ENCODE peak calls at places on chromosomes 1 and 21, in seven cellular contexts. S is GM23248, H is ovary, P is brain microvascular endothelial cell, J is cardiac muscle cell, I is GM12865, C is right atrium auricular region. U is an unnamed sample.

GRCh38 chr21:45767071-45768006 is 123.8 kb downstream of the PCBP3 start:
- DNase-seq in S (peak), H (no peak), P (peak), J (peak), I (no peak), C (no peak), U (peak)

GRCh38 chr1:184974086-184974836 is at the start of gene NIBAN1:
- DNase-seq in S (peak), H (peak), P (no peak), J (peak), I (peak), C (peak), U (peak)

GRCh38 chr1:59697138-59697811 is 117.5 kb upstream of the HOOK1 start:
- DNase-seq in S (peak), H (no peak), P (no peak), J (peak), I (peak), C (no peak), U (no peak)

GRCh38 chr1:19643113-19643512 is 998 bp upstream of the NBL1 start:
- DNase-seq in S (peak), H (no peak), P (peak), J (no peak), I (no peak), C (no peak), U (no peak)

GRCh38 chr21:25895565-25896205 is 160.9 kb downstream of the GABPA start:
- DNase-seq in S (peak), H (no peak), P (no peak), J (peak), I (peak), C (no peak), U (no peak)

GRCh38 chr1:208455821-208456220 is 211.6 kb upstream of the PLXNA2 start:
- DNase-seq in S (peak), H (no peak), P (peak), J (no peak), I (no peak), C (no peak), U (peak)

GRCh38 chr1:151435174-151435573 is 24.1 kb downstream of the POGZ start:
- DNase-seq in S (peak), H (no peak), P (no peak), J (no peak), I (no peak), C (no peak), U (no peak)

GRCh38 chr1:198662821-198663220 is 24.0 kb downstream of the PTPRC start:
- DNase-seq in S (no peak), H (no peak), P (no peak), J (no peak), I (no peak), C (no peak), U (no peak)

GRCh38 chr1:195237161-195237889 is 1370.9 kb downstream of the KCNT2 start:
- DNase-seq in S (peak), H (no peak), P (no peak), J (no peak), I (no peak), C (no peak), U (no peak)

GRCh38 chr1:3135746-3136455 is 66.9 kb downstream of the PRDM16 start:
- DNase-seq in S (no peak), H (no peak), P (no peak), J (no peak), I (no peak), C (no peak), U (no peak)

GRCh38 chr21:24428539-24429186 is 1178.6 kb downstream of the MRPL39 start:
- DNase-seq in S (no peak), H (no peak), P (no peak), J (no peak), I (no peak), C (no peak), U (no peak)

GRCh38 chr1:118204106-118204505 is 19.1 kb upstream of the SPAG17 start:
- DNase-seq in S (peak), H (no peak), P (no peak), J (no peak), I (no peak), C (no peak), U (no peak)

GRCh38 chr1:180230416-180230790 is 339 bp downstream of the LHX4 start:
- DNase-seq in S (no peak), H (no peak), P (no peak), J (no peak), I (peak), C (no peak), U (no peak)

GRCh38 chr1:26787381-26787705 is 407 bp upstream of the PIGV start:
- DNase-seq in S (peak), H (no peak), P (peak), J (peak), I (peak), C (no peak), U (peak)

GRCh38 chr1:61743716-61744620 is 1.7 kb downstream of the PATJ start:
- DNase-seq in S (no peak), H (peak), P (peak), J (no peak), I (no peak), C (no peak), U (peak)
- H3K4me3 ChIP-seq in S (peak), H (no peak), P (no peak), J (peak), I (no peak), C (peak), U (no peak)

GRCh38 chr1:53483656-53484055 is 24.5 kb downstream of the DMRTB1 start:
- DNase-seq in S (no peak), H (no peak), P (no peak), J (no peak), I (no peak), C (no peak), U (no peak)

GRCh38 chr1:53486395-53487026 is 27.3 kb downstream of the DMRTB1 start:
- DNase-seq in S (no peak), H (no peak), P (no peak), J (no peak), I (no peak), C (no peak), U (no peak)

GRCh38 chr1:53483170-53483569 is 24.0 kb downstream of the DMRTB1 start:
- DNase-seq in S (no peak), H (no peak), P (no peak), J (no peak), I (no peak), C (no peak), U (no peak)

GRCh38 chr1:53485478-53486394 is 26.5 kb downstream of the DMRTB1 start:
- DNase-seq in S (peak), H (peak), P (peak), J (peak), I (peak), C (peak), U (peak)

DNA sequence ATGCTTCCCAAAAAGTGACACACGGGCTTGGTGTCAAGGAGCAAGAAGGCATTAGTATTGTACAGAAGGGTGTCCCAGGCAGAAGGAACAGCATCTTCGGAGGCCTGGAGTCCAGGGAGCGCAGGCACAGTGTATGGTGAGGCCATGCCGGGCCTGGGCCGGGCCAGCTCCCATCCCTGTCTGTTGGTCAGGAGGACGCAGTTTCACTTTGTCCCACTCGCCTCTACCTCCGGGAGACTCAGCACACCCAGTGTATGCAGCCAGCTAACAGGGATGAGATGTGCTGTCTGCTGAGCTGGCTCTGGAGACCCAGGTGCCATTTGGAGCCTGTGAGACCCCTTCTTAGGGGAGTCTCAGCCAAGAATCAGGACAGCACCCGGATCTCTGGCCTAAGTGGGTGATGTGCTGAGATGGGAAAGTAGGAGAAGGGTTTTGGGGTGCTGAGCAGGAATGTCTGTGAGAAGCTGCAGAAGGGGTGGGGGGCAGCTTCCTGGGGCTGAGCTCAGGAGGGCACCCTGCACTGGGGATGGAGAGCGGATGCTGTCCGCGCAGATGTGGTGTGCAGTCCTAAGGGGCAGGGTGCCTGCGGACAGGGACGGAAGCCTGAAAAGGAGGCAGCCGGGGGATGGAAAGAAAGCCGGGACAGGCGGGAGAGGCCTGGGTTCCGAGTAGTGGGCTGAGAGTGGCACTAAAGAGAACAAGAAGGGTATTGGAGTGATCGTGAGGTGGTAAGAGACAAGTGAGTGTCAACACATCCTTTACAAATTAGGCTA is 25.7 kb downstream of the DMRTB1 start:
- DNase-seq in S (no peak), H (no peak), P (no peak), J (no peak), I (no peak), C (no peak), U (no peak)
- H3K4me3 ChIP-seq in S (no peak), H (no peak), P (no peak), J (no peak), I (no peak), C (no peak), U (no peak)

GRCh38 chr1:230105754-230106625 is 39.0 kb downstream of the GALNT2 start:
- DNase-seq in S (peak), H (no peak), P (peak), J (peak), I (peak), C (no peak), U (peak)
- H3K4me3 ChIP-seq in S (peak), H (no peak), P (no peak), J (no peak), I (peak), C (no peak), U (peak)

GRCh38 chr1:37660646-37661045 is 26.0 kb upstream of the RSPO1 start:
- DNase-seq in S (no peak), H (no peak), P (no peak), J (no peak), I (no peak), C (no peak), U (no peak)
- H3K4me3 ChIP-seq in S (no peak), H (no peak), P (no peak), J (no peak), I (no peak), C (no peak), U (no peak)

GRCh38 chr1:156572663-156573018 is 276 bp upstream of the IQGAP3 start:
- DNase-seq in S (no peak), H (no peak), P (no peak), J (no peak), I (no peak), C (no peak), U (no peak)
- H3K4me3 ChIP-seq in S (peak), H (peak), P (peak), J (peak), I (peak), C (peak), U (peak)

DNA sequence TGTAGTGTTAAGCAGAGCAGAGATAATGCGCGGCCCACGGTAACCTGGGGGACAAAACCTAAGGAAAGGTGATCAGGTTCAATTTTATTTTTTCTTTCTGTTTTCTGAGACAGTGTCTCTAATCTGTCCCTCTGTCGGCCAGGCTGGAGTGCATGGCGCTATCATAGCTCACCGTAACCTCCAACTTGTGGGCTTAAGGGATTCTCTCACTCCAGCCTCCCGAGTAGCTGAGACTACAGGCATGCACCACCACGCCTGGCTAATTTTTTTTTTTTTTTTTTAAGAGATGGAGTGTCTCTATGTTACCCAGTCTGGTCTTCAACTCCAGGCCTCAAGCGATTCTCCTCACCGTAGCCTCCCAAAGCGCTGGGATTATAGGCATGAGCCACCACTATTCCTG is 724 bp upstream of the ANKRD35 start:
- DNase-seq in S (no peak), H (no peak), P (no peak), J (no peak), I (no peak), C (no peak), U (no peak)
- H3K4me3 ChIP-seq in S (peak), H (peak), P (peak), J (peak), I (peak), C (peak), U (peak)

GRCh38 chr1:93448983-93449805 is 1.3 kb downstream of the FNBP1L start:
- DNase-seq in S (peak), H (peak), P (no peak), J (peak), I (no peak), C (no peak), U (peak)

GRCh38 chr1:93447481-93448291 is at the start of gene FNBP1L:
- DNase-seq in S (peak), H (peak), P (peak), J (peak), I (peak), C (no peak), U (peak)

GRCh38 chr1:93448292-93448982 is 519 bp downstream of the FNBP1L start:
- DNase-seq in S (peak), H (peak), P (no peak), J (peak), I (no peak), C (no peak), U (peak)

GRCh38 chr1:93446837-93447451 is 974 bp upstream of the FNBP1L start:
- DNase-seq in S (peak), H (peak), P (no peak), J (peak), I (no peak), C (no peak), U (peak)

DNA sequence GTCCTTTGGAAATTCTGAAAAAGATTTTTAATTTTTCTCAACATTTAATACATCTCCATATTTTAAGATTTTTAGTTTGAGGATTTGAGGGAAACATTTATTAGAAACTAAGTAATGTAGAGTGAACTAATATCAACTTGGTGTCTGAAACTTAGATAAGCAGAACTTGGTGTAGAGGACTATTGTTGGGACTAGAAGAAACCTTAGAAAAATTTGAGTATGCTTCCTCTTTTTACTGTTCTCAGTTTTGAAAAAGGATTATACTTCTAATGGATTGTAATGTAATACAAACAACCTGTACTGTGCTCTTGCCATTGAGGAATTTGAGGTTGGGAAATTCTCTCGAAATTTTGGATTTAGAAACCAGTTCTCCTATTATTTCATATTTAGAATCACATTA is 2.4 kb downstream of the FNBP1L start:
- DNase-seq in S (no peak), H (no peak), P (no peak), J (no peak), I (no peak), C (no peak), U (no peak)
- H3K4me3 ChIP-seq in S (peak), H (no peak), P (no peak), J (no peak), I (no peak), C (no peak), U (no peak)

U was measured in astrocyte.